ENCODE peak calls at places on chromosomes 11 and 22, in ten cellular contexts. One of them, this sample, is unnamed.

GRCh38 chr11:102534261-102534872 is 3.8 kb upstream of the MMP7 start:
- DNase-seq in RCC 7860: no peak
- DNase-seq in stimulated activated CD4-positive, alpha-beta T cell treated with anti-CD3 and anti-CD28 coated beads, Interleukin-4, amount 100 ng/mL, for 24 hours: no peak
- DNase-seq in fibroblast of mammary gland: no peak
- DNase-seq in astrocyte of the cerebellum: no peak
- DNase-seq in stomach: no peak
- DNase-seq in SHP77: no peak
- DNase-seq in stimulated activated naive B cell treated with anti-CD40 and anti-IgM and Interleukin-4, amounts not matched to agents 10 μg/mL and 1 μg/mL and 100 μg/mL, for 72 hours: no peak
- DNase-seq in foreskin fibroblast: no peak
- DNase-seq in iPS-NIHi11: no peak
- DNase-seq in this sample: no peak

GRCh38 chr11:88411265-88411664 is 73.7 kb upstream of the CTSC start:
- DNase-seq in stimulated activated CD4-positive, alpha-beta T cell treated with anti-CD3 and anti-CD28 coated beads, Interleukin-4, amount 100 ng/mL, for 24 hours: no peak
- DNase-seq in astrocyte of the cerebellum: peak
- DNase-seq in RCC 7860: peak
- DNase-seq in fibroblast of mammary gland: peak
- DNase-seq in iPS-NIHi11: no peak
- DNase-seq in SHP77: no peak
- DNase-seq in foreskin fibroblast: peak
- DNase-seq in stomach: no peak
- DNase-seq in stimulated activated naive B cell treated with anti-CD40 and anti-IgM and Interleukin-4, amounts not matched to agents 10 μg/mL and 1 μg/mL and 100 μg/mL, for 72 hours: no peak
- DNase-seq in this sample: no peak

GRCh38 chr22:40368016-40368415 is 2.4 kb upstream of the SGSM3 start:
- DNase-seq in stimulated activated CD4-positive, alpha-beta T cell treated with anti-CD3 and anti-CD28 coated beads, Interleukin-4, amount 100 ng/mL, for 24 hours: no peak
- DNase-seq in stimulated activated naive B cell treated with anti-CD40 and anti-IgM and Interleukin-4, amounts not matched to agents 10 μg/mL and 1 μg/mL and 100 μg/mL, for 72 hours: no peak
- DNase-seq in stomach: no peak
- DNase-seq in iPS-NIHi11: no peak
- DNase-seq in RCC 7860: no peak
- DNase-seq in SHP77: no peak
- DNase-seq in foreskin fibroblast: no peak
- DNase-seq in fibroblast of mammary gland: no peak
- DNase-seq in astrocyte of the cerebellum: no peak
- DNase-seq in this sample: no peak

GRCh38 chr11:17703951-17704350 is 15.4 kb upstream of the MYOD1 start:
- DNase-seq in RCC 7860: no peak
- DNase-seq in stimulated activated naive B cell treated with anti-CD40 and anti-IgM and Interleukin-4, amounts not matched to agents 10 μg/mL and 1 μg/mL and 100 μg/mL, for 72 hours: no peak
- DNase-seq in fibroblast of mammary gland: peak
- DNase-seq in foreskin fibroblast: peak
- DNase-seq in stimulated activated CD4-positive, alpha-beta T cell treated with anti-CD3 and anti-CD28 coated beads, Interleukin-4, amount 100 ng/mL, for 24 hours: no peak
- DNase-seq in astrocyte of the cerebellum: no peak
- DNase-seq in stomach: no peak
- DNase-seq in iPS-NIHi11: peak
- DNase-seq in SHP77: no peak
- DNase-seq in this sample: no peak

GRCh38 chr11:110538154-110538553 is 108.4 kb downstream of the FDX1 start:
- DNase-seq in astrocyte of the cerebellum: no peak
- DNase-seq in RCC 7860: no peak
- DNase-seq in stimulated activated naive B cell treated with anti-CD40 and anti-IgM and Interleukin-4, amounts not matched to agents 10 μg/mL and 1 μg/mL and 100 μg/mL, for 72 hours: no peak
- DNase-seq in stimulated activated CD4-positive, alpha-beta T cell treated with anti-CD3 and anti-CD28 coated beads, Interleukin-4, amount 100 ng/mL, for 24 hours: no peak
- DNase-seq in fibroblast of mammary gland: no peak
- DNase-seq in stomach: no peak
- DNase-seq in foreskin fibroblast: no peak
- DNase-seq in iPS-NIHi11: no peak
- DNase-seq in SHP77: no peak
- DNase-seq in this sample: no peak

GRCh38 chr11:4565371-4565770 is 16.2 kb upstream of the OR52I2 start:
- DNase-seq in astrocyte of the cerebellum: no peak
- DNase-seq in foreskin fibroblast: no peak
- DNase-seq in fibroblast of mammary gland: no peak
- DNase-seq in stimulated activated naive B cell treated with anti-CD40 and anti-IgM and Interleukin-4, amounts not matched to agents 10 μg/mL and 1 μg/mL and 100 μg/mL, for 72 hours: no peak
- DNase-seq in stimulated activated CD4-positive, alpha-beta T cell treated with anti-CD3 and anti-CD28 coated beads, Interleukin-4, amount 100 ng/mL, for 24 hours: no peak
- DNase-seq in RCC 7860: no peak
- DNase-seq in stomach: no peak
- DNase-seq in SHP77: no peak
- DNase-seq in iPS-NIHi11: no peak
- DNase-seq in this sample: no peak

GRCh38 chr22:22080270-22080669 is 97.7 kb upstream of the TOP3B start:
- DNase-seq in stimulated activated naive B cell treated with anti-CD40 and anti-IgM and Interleukin-4, amounts not matched to agents 10 μg/mL and 1 μg/mL and 100 μg/mL, for 72 hours: no peak
- DNase-seq in foreskin fibroblast: no peak
- DNase-seq in stomach: no peak
- DNase-seq in astrocyte of the cerebellum: no peak
- DNase-seq in RCC 7860: no peak
- DNase-seq in stimulated activated CD4-positive, alpha-beta T cell treated with anti-CD3 and anti-CD28 coated beads, Interleukin-4, amount 100 ng/mL, for 24 hours: no peak
- DNase-seq in fibroblast of mammary gland: peak
- DNase-seq in iPS-NIHi11: no peak
- DNase-seq in SHP77: no peak
- DNase-seq in this sample: no peak

GRCh38 chr11:8906629-8907028 is 4.4 kb upstream of the AKIP1 start:
- DNase-seq in stimulated activated naive B cell treated with anti-CD40 and anti-IgM and Interleukin-4, amounts not matched to agents 10 μg/mL and 1 μg/mL and 100 μg/mL, for 72 hours: no peak
- DNase-seq in SHP77: no peak
- DNase-seq in RCC 7860: peak
- DNase-seq in fibroblast of mammary gland: peak
- DNase-seq in stimulated activated CD4-positive, alpha-beta T cell treated with anti-CD3 and anti-CD28 coated beads, Interleukin-4, amount 100 ng/mL, for 24 hours: no peak
- DNase-seq in foreskin fibroblast: peak
- DNase-seq in astrocyte of the cerebellum: peak
- DNase-seq in stomach: no peak
- DNase-seq in iPS-NIHi11: peak
- DNase-seq in this sample: no peak

GRCh38 chr11:20962581-20962980 is 293.2 kb downstream of the NELL1 start:
- DNase-seq in iPS-NIHi11: no peak
- DNase-seq in RCC 7860: no peak
- DNase-seq in stimulated activated naive B cell treated with anti-CD40 and anti-IgM and Interleukin-4, amounts not matched to agents 10 μg/mL and 1 μg/mL and 100 μg/mL, for 72 hours: no peak
- DNase-seq in SHP77: no peak
- DNase-seq in foreskin fibroblast: peak
- DNase-seq in stomach: no peak
- DNase-seq in stimulated activated CD4-positive, alpha-beta T cell treated with anti-CD3 and anti-CD28 coated beads, Interleukin-4, amount 100 ng/mL, for 24 hours: no peak
- DNase-seq in astrocyte of the cerebellum: peak
- DNase-seq in fibroblast of mammary gland: no peak
- DNase-seq in this sample: no peak

GRCh38 chr22:37930270-37930951 is 23.0 kb downstream of the C22orf23 start:
- DNase-seq in stomach: no peak
- DNase-seq in iPS-NIHi11: peak
- DNase-seq in foreskin fibroblast: peak
- DNase-seq in fibroblast of mammary gland: peak
- DNase-seq in astrocyte of the cerebellum: no peak
- DNase-seq in stimulated activated CD4-positive, alpha-beta T cell treated with anti-CD3 and anti-CD28 coated beads, Interleukin-4, amount 100 ng/mL, for 24 hours: no peak
- DNase-seq in stimulated activated naive B cell treated with anti-CD40 and anti-IgM and Interleukin-4, amounts not matched to agents 10 μg/mL and 1 μg/mL and 100 μg/mL, for 72 hours: no peak
- DNase-seq in RCC 7860: no peak
- DNase-seq in SHP77: peak
- DNase-seq in this sample: no peak

GRCh38 chr22:29009148-29009547 is 52.5 kb downstream of the C22orf31 start:
- DNase-seq in astrocyte of the cerebellum: no peak
- DNase-seq in foreskin fibroblast: no peak
- DNase-seq in fibroblast of mammary gland: no peak
- DNase-seq in SHP77: no peak
- DNase-seq in stimulated activated CD4-positive, alpha-beta T cell treated with anti-CD3 and anti-CD28 coated beads, Interleukin-4, amount 100 ng/mL, for 24 hours: no peak
- DNase-seq in stomach: no peak
- DNase-seq in iPS-NIHi11: no peak
- DNase-seq in stimulated activated naive B cell treated with anti-CD40 and anti-IgM and Interleukin-4, amounts not matched to agents 10 μg/mL and 1 μg/mL and 100 μg/mL, for 72 hours: no peak
- DNase-seq in RCC 7860: no peak
- DNase-seq in this sample: no peak

GRCh38 chr11:76614471-76615183 is 55.9 kb downstream of the LRRC32 start:
- DNase-seq in stimulated activated CD4-positive, alpha-beta T cell treated with anti-CD3 and anti-CD28 coated beads, Interleukin-4, amount 100 ng/mL, for 24 hours: no peak
- DNase-seq in iPS-NIHi11: no peak
- DNase-seq in SHP77: no peak
- DNase-seq in foreskin fibroblast: no peak
- DNase-seq in stimulated activated naive B cell treated with anti-CD40 and anti-IgM and Interleukin-4, amounts not matched to agents 10 μg/mL and 1 μg/mL and 100 μg/mL, for 72 hours: no peak
- DNase-seq in fibroblast of mammary gland: peak
- DNase-seq in astrocyte of the cerebellum: peak
- DNase-seq in RCC 7860: no peak
- DNase-seq in stomach: peak
- DNase-seq in this sample: no peak

GRCh38 chr22:47213571-47214230 is 451.3 kb downstream of the TBC1D22A start:
- DNase-seq in foreskin fibroblast: no peak
- DNase-seq in astrocyte of the cerebellum: no peak
- DNase-seq in stimulated activated CD4-positive, alpha-beta T cell treated with anti-CD3 and anti-CD28 coated beads, Interleukin-4, amount 100 ng/mL, for 24 hours: peak
- DNase-seq in iPS-NIHi11: peak
- DNase-seq in fibroblast of mammary gland: peak
- DNase-seq in stomach: peak
- DNase-seq in SHP77: peak
- DNase-seq in RCC 7860: peak
- DNase-seq in stimulated activated naive B cell treated with anti-CD40 and anti-IgM and Interleukin-4, amounts not matched to agents 10 μg/mL and 1 μg/mL and 100 μg/mL, for 72 hours: peak
- DNase-seq in this sample: no peak

GRCh38 chr11:120562806-120563425 is 51.4 kb downstream of the GRIK4 start:
- DNase-seq in iPS-NIHi11: peak
- DNase-seq in stimulated activated naive B cell treated with anti-CD40 and anti-IgM and Interleukin-4, amounts not matched to agents 10 μg/mL and 1 μg/mL and 100 μg/mL, for 72 hours: no peak
- DNase-seq in stimulated activated CD4-positive, alpha-beta T cell treated with anti-CD3 and anti-CD28 coated beads, Interleukin-4, amount 100 ng/mL, for 24 hours: no peak
- DNase-seq in fibroblast of mammary gland: no peak
- DNase-seq in foreskin fibroblast: no peak
- DNase-seq in SHP77: no peak
- DNase-seq in RCC 7860: no peak
- DNase-seq in astrocyte of the cerebellum: no peak
- DNase-seq in stomach: no peak
- DNase-seq in this sample: no peak